ENCODE peak calls at places on chromosomes 13 and 19, in five cellular contexts. D, Z, E, M and P are unnamed samples.

GRCh38 chr13:81395368-81395767 is 1054.4 kb upstream of the SPRY2 start:
- DNase-seq in D (peak; percentile 3), M (no peak), Z (peak; percentile 57), E (no peak), P (peak; percentile 19)

GRCh38 chr13:33193428-33193974 is 92.1 kb downstream of the STARD13 start:
- DNase-seq in Z (no peak), E (no peak), M (no peak), D (no peak), P (no peak)

GRCh38 chr19:34481861-34482379 is 362 bp downstream of the WTIP start:
- DNase-seq in E (no peak), M (peak; percentile 55), Z (no peak), D (peak; percentile 34), P (peak; percentile 57)

GRCh38 chr19:48415395-48415794 is 21.9 kb downstream of the GRIN2D start:
- DNase-seq in E (no peak), Z (peak; percentile 90), M (peak; percentile 65), D (peak; percentile 71), P (peak; percentile 89)

GRCh38 chr13:21344662-21345176 is 114.4 kb downstream of the ZDHHC20 start:
- DNase-seq in E (no peak), M (no peak), D (no peak), Z (no peak), P (no peak)

GRCh38 chr13:62611343-62611742 is 1195.7 kb upstream of the PCDH20 start:
- DNase-seq in M (no peak), Z (no peak), E (no peak), D (no peak), P (no peak)

GRCh38 chr13:53174550-53174949 is 145.9 kb downstream of the OLFM4 start:
- DNase-seq in Z (no peak), M (no peak), D (no peak), E (no peak), P (no peak)

GRCh38 chr13:105991622-105992254 is 543.7 kb downstream of the EFNB2 start:
- DNase-seq in M (no peak), Z (no peak), D (peak; percentile 90), E (no peak), P (peak; percentile 100)

GRCh38 chr19:29873024-29873800 is 61.4 kb downstream of the CCNE1 start:
- DNase-seq in E (no peak), Z (no peak), D (peak; percentile 56), M (peak; percentile 76), P (peak; percentile 24)

GRCh38 chr19:51702103-51702753 is 9.1 kb downstream of the SPACA6 start:
- DNase-seq in E (no peak), M (peak; percentile 77), Z (peak; percentile 81), D (peak; percentile 87), P (peak; percentile 82)

GRCh38 chr19:6340493-6341201 is 7.2 kb upstream of the ACER1 start:
- DNase-seq in E (no peak), Z (no peak), D (no peak), M (no peak), P (no peak)

GRCh38 chr19:5308471-5309437 is 31.9 kb downstream of the PTPRS start:
- DNase-seq in E (no peak), M (no peak), Z (peak; percentile 78), D (peak; percentile 85), P (peak; percentile 43)

GRCh38 chr19:16355293-16356043 is 30.8 kb downstream of the KLF2 start:
- DNase-seq in M (no peak), Z (peak; percentile 59), D (no peak), E (no peak), P (no peak)

GRCh38 chr13:94033098-94033497 is 446.4 kb downstream of the DCT start:
- DNase-seq in E (no peak), Z (no peak), D (no peak), M (no peak), P (no peak)

DNA sequence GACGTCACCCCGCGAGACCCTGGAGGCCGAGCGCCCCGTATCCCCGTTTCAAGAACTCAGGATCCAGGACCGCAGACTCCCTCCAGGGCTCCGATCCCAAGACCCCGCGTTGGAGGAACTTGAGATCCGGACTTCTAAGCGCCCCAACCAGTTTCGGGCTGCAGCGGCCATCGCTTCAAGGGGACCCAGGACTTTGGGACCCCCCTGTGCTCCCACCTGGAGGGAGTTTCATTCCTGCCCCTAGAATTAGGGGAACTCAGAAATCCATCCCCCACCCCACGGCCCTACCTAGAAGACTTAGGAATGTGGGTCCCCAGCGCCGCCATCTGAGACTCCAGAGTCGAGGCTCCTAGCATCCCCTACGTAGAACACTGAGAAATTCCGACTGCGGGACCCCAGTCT is 399 bp downstream of the PLEKHG2 start:
- DNase-seq in M (no peak), D (no peak), E (no peak), Z (no peak), P (no peak)
- TF ChIP-seq CTCF in M (peak; percentile 52), D (peak; percentile 42), E (no peak), Z (no peak), P (no peak)

DNA sequence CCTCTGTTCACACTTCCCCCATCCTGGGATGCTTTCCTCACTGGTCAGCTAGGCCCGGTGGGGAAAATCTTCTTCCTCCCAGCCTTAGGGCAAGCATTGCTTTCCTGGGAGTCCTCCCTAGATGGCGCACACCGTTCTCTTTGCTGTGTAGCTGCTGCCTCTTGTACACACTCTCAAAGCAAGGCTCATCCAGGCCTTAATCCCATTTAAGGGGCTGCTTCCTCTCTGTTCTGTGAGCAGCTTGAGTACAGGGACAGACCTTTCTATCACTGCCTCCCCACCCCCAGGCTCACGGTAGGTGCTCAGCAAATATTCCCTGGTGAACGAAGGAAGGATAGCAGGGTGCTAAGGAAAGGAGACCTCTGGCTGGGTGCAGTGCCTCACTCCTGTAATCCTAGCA is 11.0 kb downstream of the SLC7A10 start:
- DNase-seq in Z (no peak), E (no peak), M (no peak), D (no peak), P (peak; percentile 19)
- TF ChIP-seq CTCF in Z (no peak), E (no peak), M (no peak), D (no peak), P (peak; percentile 26)

GRCh38 chr13:29369060-29369743 is 226.3 kb downstream of the SLC7A1 start:
- DNase-seq in M (peak; percentile 29), E (peak; percentile 17), D (peak; percentile 38), Z (no peak), P (peak; percentile 48)
- TF ChIP-seq CTCF in M (peak; percentile 52), E (peak; percentile 62), D (peak; percentile 57), Z (no peak), P (peak; percentile 66)

GRCh38 chr19:57941593-57941992 is 5.9 kb downstream of the ZNF256 start:
- DNase-seq in Z (no peak), E (no peak), D (no peak), M (no peak), P (no peak)
- TF ChIP-seq CTCF in Z (no peak), E (no peak), D (no peak), M (no peak), P (no peak)